ENCODE peak calls at places on chromosomes 3 and 15, in eight cellular contexts. W is Peyer's patch; K is neuronal stem cell; F is iPS DF 19.7; X is WTC11; E is osteoblast; S is stimulated activated CD4-positive, alpha-beta T cell treated with anti-CD3 and anti-CD28 coated beads, Interleukin-4, amount 100 ng/mL, for 48 hours; H is activated CD8-positive, alpha-beta memory T cell treated with anti-CD3 and anti-CD28 coated beads for 4 hours. O is an unnamed sample.

GRCh38 chr3:123634149-123635051 is 49.5 kb upstream of the HACD2 start:
- DNase-seq in W (peak), K (no peak), F (no peak), X (no peak), E (peak), S (no peak), H (no peak), O (no peak)

GRCh38 chr3:102307442-102307841 is 127.4 kb upstream of the ZPLD1 start:
- DNase-seq in W (no peak), K (no peak), F (peak), X (peak), E (no peak), S (no peak), H (no peak), O (no peak)

GRCh38 chr3:184725176-184725575 is 13.3 kb upstream of the MAGEF1 start:
- DNase-seq in W (no peak), K (no peak), F (no peak), X (no peak), E (no peak), S (no peak), H (no peak), O (no peak)

GRCh38 chr15:67125589-67126502 is 60.4 kb downstream of the SMAD3 start:
- DNase-seq in W (peak), K (no peak), F (no peak), X (no peak), E (peak), S (no peak), H (no peak), O (no peak)

GRCh38 chr3:186757686-186758220 is 25.6 kb upstream of the EIF4A2 start:
- DNase-seq in W (no peak), K (no peak), F (no peak), X (no peak), E (no peak), S (no peak), H (no peak), O (no peak)

GRCh38 chr3:47266709-47267489 is 15.7 kb downstream of the KIF9 start:
- DNase-seq in W (peak), K (no peak), F (no peak), X (no peak), E (peak), S (peak), H (peak), O (no peak)

GRCh38 chr3:197801801-197802504 is 10.9 kb downstream of the LRCH3 start:
- DNase-seq in W (peak), K (no peak), F (no peak), X (no peak), E (peak), S (no peak), H (no peak), O (no peak)

GRCh38 chr3:127975630-127976029 is 60.6 kb downstream of the KBTBD12 start:
- DNase-seq in W (no peak), K (no peak), F (no peak), X (no peak), E (no peak), S (no peak), H (no peak), O (no peak)

GRCh38 chr3:60949146-60949545 is 302.1 kb downstream of the FHIT start:
- DNase-seq in W (no peak), K (no peak), F (no peak), X (no peak), E (no peak), S (no peak), H (no peak), O (no peak)

GRCh38 chr3:77081240-77081661 is 41.4 kb downstream of the ROBO2 start:
- DNase-seq in W (peak), K (no peak), F (no peak), X (no peak), E (no peak), S (no peak), H (no peak), O (no peak)

GRCh38 chr3:113104746-113105479 is 106.4 kb upstream of the BOC start:
- DNase-seq in W (no peak), K (no peak), F (no peak), X (peak), E (no peak), S (no peak), H (no peak), O (no peak)

GRCh38 chr3:102180291-102180931 is 254.4 kb upstream of the ZPLD1 start:
- DNase-seq in W (no peak), K (no peak), F (no peak), X (no peak), E (no peak), S (no peak), H (no peak), O (no peak)

GRCh38 chr3:71461098-71461497 is 122.4 kb downstream of the FOXP1 start:
- DNase-seq in W (no peak), K (no peak), F (no peak), X (no peak), E (no peak), S (no peak), H (no peak), O (no peak)

GRCh38 chr3:124161453-124161852 is 169.5 kb upstream of the ROPN1 start:
- DNase-seq in W (peak), K (no peak), F (no peak), X (no peak), E (no peak), S (no peak), H (no peak), O (no peak)

GRCh38 chr3:72657666-72658065 is 190.6 kb downstream of the SHQ1 start:
- DNase-seq in W (no peak), K (no peak), F (no peak), X (no peak), E (no peak), S (peak), H (peak), O (peak)

GRCh38 chr3:178536271-178537079 is at the start of gene KCNMB2:
- DNase-seq in W (no peak), K (no peak), F (no peak), X (no peak), E (no peak), S (no peak), H (no peak), O (no peak)

GRCh38 chr3:48432411-48433371 is 2.8 kb upstream of the PLXNB1 start:
- DNase-seq in W (peak), K (no peak), F (no peak), X (peak), E (peak), S (no peak), H (no peak), O (no peak)

O was measured in central memory CD8-positive, alpha-beta T cell.